ENCODE peak calls at places on chromosomes 4 and X, in six cellular contexts. Q is body of pancreas, L is ascending aorta, X is suprapubic skin, E is left ventricle myocardium inferior, A is psoas muscle. W is an unnamed sample. For H3K9me3, the result is how much of the 10 kb centered on the place peaks cover.

GRCh38 chrX:54540289-54540688 is 10.3 kb downstream of the GNL3L start:
- DNase-seq in L (no peak), Q (no peak), X (no peak), A (no peak), E (peak), W (no peak)

GRCh38 chr4:153931804-153932203 is 142.9 kb upstream of the SFRP2 start:
- DNase-seq in L (no peak), A (no peak), X (no peak), Q (no peak), E (no peak), W (no peak)

GRCh38 chr4:41381384-41381783 is 124.7 kb downstream of the UCHL1 start:
- DNase-seq in X (no peak), A (peak), E (no peak), L (no peak), Q (no peak), W (no peak)

GRCh38 chrX:70554523-70554922 is 109.9 kb downstream of the DLG3 start:
- DNase-seq in L (no peak), Q (no peak), X (no peak), A (no peak), E (no peak), W (no peak)

GRCh38 chr4:16544251-16544721 is 318.0 kb upstream of the TAPT1 start:
- DNase-seq in E (peak), L (no peak), A (no peak), Q (peak), X (no peak), W (peak)

GRCh38 chrX:17613979-17614572 is 123.2 kb upstream of the SCML1 start:
- DNase-seq in L (no peak), A (no peak), E (no peak), Q (peak), X (no peak), W (no peak)

GRCh38 chr4:6875431-6875831 is 34.2 kb upstream of the TBC1D14 start:
- DNase-seq in Q (no peak), X (no peak), A (peak), E (peak), L (peak), W (peak)

GRCh38 chrX:1792636-1793035 is 177.8 kb downstream of the ASMT start:
- DNase-seq in E (no peak), Q (no peak), L (no peak), A (no peak), X (no peak), W (no peak)

GRCh38 chr4:40317921-40318658 is 17.0 kb upstream of the CHRNA9 start:
- DNase-seq in X (no peak), A (no peak), Q (no peak), L (no peak), E (no peak), W (no peak)

GRCh38 chr4:156290811-156291210 is 337.1 kb upstream of the CTSO start:
- DNase-seq in E (no peak), X (no peak), A (no peak), L (no peak), Q (no peak), W (no peak)

GRCh38 chr4:76821661-76822060 is 76.3 kb downstream of the SOWAHB start:
- DNase-seq in A (no peak), L (no peak), E (no peak), Q (no peak), X (no peak), W (no peak)

GRCh38 chr4:128601992-128602695 is 207.4 kb upstream of the JADE1 start:
- DNase-seq in Q (no peak), E (peak), X (no peak), L (no peak), A (no peak), W (peak)

GRCh38 chr4:144733566-144733965 is 87.6 kb downstream of the HHIP start:
- DNase-seq in X (no peak), E (no peak), L (no peak), Q (no peak), A (no peak), W (no peak)

GRCh38 chrX:21374163-21374993 is at the start of gene CNKSR2:
- DNase-seq in Q (peak), L (no peak), A (peak), X (peak), E (peak), W (no peak)

GRCh38 chr4:126776361-126776760 is 856.4 kb upstream of the INTU start:
- DNase-seq in A (no peak), L (no peak), X (no peak), Q (no peak), E (no peak), W (no peak)

GRCh38 chrX:101370888-101371504 is 15.0 kb downstream of the BTK start:
- DNase-seq in A (no peak), Q (no peak), L (no peak), E (no peak), X (no peak), W (no peak)

GRCh38 chr4:5940470-5941203 is 47.8 kb upstream of the CRMP1 start:
- DNase-seq in Q (no peak), L (no peak), E (no peak), A (no peak), X (no peak), W (no peak)

GRCh38 chrX:147217334-147217733 is 402.8 kb upstream of the CXorf51A start:
- DNase-seq in Q (no peak), X (no peak), L (no peak), A (no peak), E (no peak), W (no peak)

GRCh38 chr4:129117705-129118104 is 21.8 kb downstream of the C4orf33 start:
- DNase-seq in Q (no peak), A (no peak), E (no peak), X (no peak), L (no peak), W (no peak)

GRCh38 chr4:187209921-187210613 is 486.4 kb upstream of the FAT1 start:
- DNase-seq in X (no peak), E (no peak), L (no peak), Q (no peak), A (no peak), W (no peak)

GRCh38 chr4:39053983-39054382 is 8.0 kb upstream of the KLHL5 start:
- DNase-seq in X (no peak), L (no peak), Q (no peak), E (no peak), A (no peak), W (no peak)

GRCh38 chr4:153594208-153594607 is 89.9 kb upstream of the TLR2 start:
- DNase-seq in Q (no peak), E (no peak), L (no peak), A (no peak), X (no peak), W (no peak)

GRCh38 chr4:152189451-152190179 is 346.3 kb downstream of the FBXW7 start:
- DNase-seq in E (no peak), X (no peak), A (no peak), Q (no peak), L (no peak), W (no peak)

GRCh38 chrX:71629467-71629866 is 11.2 kb upstream of the CXCR3 start:
- DNase-seq in L (no peak), E (no peak), A (no peak), X (no peak), Q (no peak), W (no peak)

GRCh38 chrX:43813898-43814297 is 68.4 kb downstream of the MAOB start:
- DNase-seq in Q (no peak), A (no peak), X (no peak), E (no peak), L (no peak), W (no peak)

GRCh38 chrX:73859622-73860021 is 296.6 kb downstream of the CHIC1 start:
- DNase-seq in A (no peak), Q (no peak), E (no peak), L (no peak), X (no peak), W (no peak)

GRCh38 chr4:127203561-127204260 is 429.0 kb upstream of the INTU start:
- DNase-seq in A (no peak), L (no peak), X (no peak), E (no peak), Q (no peak), W (no peak)

GRCh38 chr4:23878912-23879732 is 10.7 kb downstream of the PPARGC1A start:
- DNase-seq in X (no peak), L (no peak), Q (no peak), A (no peak), E (no peak), W (no peak)

GRCh38 chr4:10180927-10181744 is 64.5 kb upstream of the WDR1 start:
- DNase-seq in A (no peak), X (no peak), E (no peak), L (no peak), Q (no peak), W (no peak)

GRCh38 chr4:114015444-114015899 is 36.0 kb upstream of the ARSJ start:
- DNase-seq in L (no peak), A (no peak), X (no peak), Q (no peak), E (no peak), W (no peak)

GRCh38 chr4:158775091-158775651 is 6.3 kb downstream of the FNIP2 start:
- DNase-seq in E (no peak), X (no peak), A (no peak), Q (no peak), L (no peak), W (peak)

GRCh38 chr4:18593297-18594002 is 571.9 kb upstream of the LCORL start:
- DNase-seq in E (no peak), X (no peak), Q (peak), L (no peak), A (no peak), W (peak)

GRCh38 chr4:2667428-2667827 is 88.7 kb downstream of the TNIP2 start:
- DNase-seq in X (no peak), E (no peak), A (no peak), L (no peak), Q (no peak), W (no peak)

GRCh38 chr4:2660596-2661211 is 95.4 kb downstream of the TNIP2 start:
- DNase-seq in A (no peak), X (no peak), Q (no peak), L (no peak), E (no peak), W (no peak)

GRCh38 chr4:2662598-2662997 is 93.5 kb downstream of the TNIP2 start:
- DNase-seq in L (no peak), E (no peak), A (no peak), X (no peak), Q (no peak), W (no peak)

GRCh38 chr4:2666722-2667247 is 89.4 kb downstream of the TNIP2 start:
- DNase-seq in E (no peak), X (no peak), L (no peak), A (no peak), Q (no peak), W (no peak)

GRCh38 chr4:2663275-2663674 is 92.9 kb downstream of the TNIP2 start:
- DNase-seq in X (no peak), Q (no peak), A (no peak), L (no peak), E (no peak), W (no peak)
- H3K27ac ChIP-seq in X (no peak), Q (no peak), A (no peak), L (no peak), E (no peak), W (no peak)

GRCh38 chrX:48064261-48064660 is 7.2 kb downstream of the ZNF630 start:
- DNase-seq in X (no peak), A (no peak), E (no peak), Q (no peak), L (no peak), W (no peak)

GRCh38 chrX:48059296-48059639 is 12.2 kb downstream of the ZNF630 start:
- DNase-seq in E (no peak), L (no peak), X (no peak), A (no peak), Q (no peak), W (no peak)

GRCh38 chrX:48058621-48059295 is 12.7 kb downstream of the ZNF630 start:
- DNase-seq in E (no peak), X (no peak), A (no peak), L (no peak), Q (no peak), W (no peak)
- H3K9me3 ChIP-seq in E (under half), X (under half), A (under half), L (under half), Q (under half), W (under half)

DNA sequence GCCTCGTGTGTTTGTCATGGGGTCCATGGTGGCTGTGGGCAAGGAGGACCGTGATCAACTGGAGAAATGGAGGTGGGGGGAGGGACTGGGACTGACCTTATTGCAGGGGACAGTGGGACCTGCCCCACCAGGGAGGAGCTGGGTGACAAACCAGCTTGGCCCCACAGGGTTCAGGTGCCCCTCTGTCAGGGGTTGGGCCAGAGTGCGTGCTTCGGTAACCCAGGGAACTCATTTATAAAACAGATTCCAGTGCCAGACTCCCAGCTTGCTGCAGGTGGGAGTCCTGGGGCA is 366.4 kb downstream of the BCOR start:
- DNase-seq in X (no peak), Q (no peak), A (no peak), E (no peak), L (no peak), W (no peak)
- H3K27ac ChIP-seq in X (no peak), Q (peak), A (no peak), E (peak), L (peak), W (no peak)

GRCh38 chr4:385934-386707 is 48.5 kb downstream of the ZNF141 start:
- DNase-seq in X (no peak), A (no peak), Q (no peak), E (no peak), L (no peak), W (no peak)
- H3K9me3 ChIP-seq in X (half or more), A (half or more), Q (under half), E (half or more), L (half or more), W (half or more)

W was measured in heart right ventricle.